ENCODE peak calls at places on chromosomes 7 and 10, in nine cellular contexts. One of them, this sample, is unnamed.

GRCh38 chr7:96388166-96388565 is 66.3 kb upstream of the SLC25A13 start:
- DNase-seq in WTC11: no peak
- DNase-seq in lower lobe of right lung: no peak
- DNase-seq in Ammon's horn: no peak
- DNase-seq in stimulated activated CD8-positive, alpha-beta memory T cell treated with anti-CD3 and anti-CD28 coated beads, Interleukin-7, amount 100 ng/mL, for 24 hours: no peak
- DNase-seq in AG09309: peak
- DNase-seq in Calu3: no peak
- DNase-seq in hippocampal formation: no peak
- DNase-seq in EH: peak
- DNase-seq in this sample: no peak

GRCh38 chr7:1418505-1419309 is 40.6 kb downstream of the MICALL2 start:
- DNase-seq in hippocampal formation: no peak
- DNase-seq in WTC11: peak
- DNase-seq in EH: peak
- DNase-seq in Ammon's horn: no peak
- DNase-seq in AG09309: no peak
- DNase-seq in lower lobe of right lung: no peak
- DNase-seq in stimulated activated CD8-positive, alpha-beta memory T cell treated with anti-CD3 and anti-CD28 coated beads, Interleukin-7, amount 100 ng/mL, for 24 hours: no peak
- DNase-seq in Calu3: no peak
- DNase-seq in this sample: no peak

GRCh38 chr10:23368816-23369640 is 24.4 kb upstream of the C10orf67 start:
- DNase-seq in lower lobe of right lung: no peak
- DNase-seq in stimulated activated CD8-positive, alpha-beta memory T cell treated with anti-CD3 and anti-CD28 coated beads, Interleukin-7, amount 100 ng/mL, for 24 hours: no peak
- DNase-seq in hippocampal formation: no peak
- DNase-seq in Ammon's horn: no peak
- DNase-seq in EH: no peak
- DNase-seq in WTC11: no peak
- DNase-seq in Calu3: no peak
- DNase-seq in AG09309: no peak
- DNase-seq in this sample: no peak

GRCh38 chr7:101728128-101728527 is 89.3 kb upstream of the CUX1 start:
- DNase-seq in WTC11: no peak
- DNase-seq in EH: no peak
- DNase-seq in AG09309: no peak
- DNase-seq in stimulated activated CD8-positive, alpha-beta memory T cell treated with anti-CD3 and anti-CD28 coated beads, Interleukin-7, amount 100 ng/mL, for 24 hours: no peak
- DNase-seq in lower lobe of right lung: no peak
- DNase-seq in Ammon's horn: no peak
- DNase-seq in Calu3: no peak
- DNase-seq in hippocampal formation: no peak
- DNase-seq in this sample: no peak

GRCh38 chr7:17495655-17496396 is 197.4 kb downstream of the AHR start:
- DNase-seq in lower lobe of right lung: no peak
- DNase-seq in AG09309: no peak
- DNase-seq in EH: no peak
- DNase-seq in WTC11: no peak
- DNase-seq in hippocampal formation: no peak
- DNase-seq in Ammon's horn: no peak
- DNase-seq in Calu3: no peak
- DNase-seq in stimulated activated CD8-positive, alpha-beta memory T cell treated with anti-CD3 and anti-CD28 coated beads, Interleukin-7, amount 100 ng/mL, for 24 hours: no peak
- DNase-seq in this sample: no peak

GRCh38 chr10:124586142-124586541 is 124.5 kb downstream of the LHPP start:
- DNase-seq in AG09309: no peak
- DNase-seq in hippocampal formation: no peak
- DNase-seq in WTC11: no peak
- DNase-seq in EH: no peak
- DNase-seq in lower lobe of right lung: peak
- DNase-seq in Ammon's horn: no peak
- DNase-seq in stimulated activated CD8-positive, alpha-beta memory T cell treated with anti-CD3 and anti-CD28 coated beads, Interleukin-7, amount 100 ng/mL, for 24 hours: no peak
- DNase-seq in Calu3: no peak
- DNase-seq in this sample: no peak

GRCh38 chr7:22402250-22402649 is 45.3 kb upstream of the RAPGEF5 start:
- DNase-seq in hippocampal formation: no peak
- DNase-seq in stimulated activated CD8-positive, alpha-beta memory T cell treated with anti-CD3 and anti-CD28 coated beads, Interleukin-7, amount 100 ng/mL, for 24 hours: no peak
- DNase-seq in EH: peak
- DNase-seq in Ammon's horn: no peak
- DNase-seq in AG09309: no peak
- DNase-seq in Calu3: no peak
- DNase-seq in lower lobe of right lung: no peak
- DNase-seq in WTC11: no peak
- DNase-seq in this sample: no peak

GRCh38 chr7:84688671-84689070 is 494.1 kb upstream of the SEMA3A start:
- DNase-seq in EH: peak
- DNase-seq in stimulated activated CD8-positive, alpha-beta memory T cell treated with anti-CD3 and anti-CD28 coated beads, Interleukin-7, amount 100 ng/mL, for 24 hours: no peak
- DNase-seq in hippocampal formation: no peak
- DNase-seq in Calu3: no peak
- DNase-seq in AG09309: peak
- DNase-seq in lower lobe of right lung: no peak
- DNase-seq in Ammon's horn: no peak
- DNase-seq in WTC11: no peak
- DNase-seq in this sample: no peak

GRCh38 chr10:83983578-83984255 is 155.6 kb upstream of the GHITM start:
- DNase-seq in Ammon's horn: no peak
- DNase-seq in WTC11: peak
- DNase-seq in AG09309: no peak
- DNase-seq in stimulated activated CD8-positive, alpha-beta memory T cell treated with anti-CD3 and anti-CD28 coated beads, Interleukin-7, amount 100 ng/mL, for 24 hours: no peak
- DNase-seq in hippocampal formation: no peak
- DNase-seq in lower lobe of right lung: no peak
- DNase-seq in Calu3: no peak
- DNase-seq in EH: peak
- DNase-seq in this sample: no peak

GRCh38 chr10:130463104-130463875 is 327.1 kb downstream of the GLRX3 start:
- DNase-seq in Calu3: no peak
- DNase-seq in stimulated activated CD8-positive, alpha-beta memory T cell treated with anti-CD3 and anti-CD28 coated beads, Interleukin-7, amount 100 ng/mL, for 24 hours: no peak
- DNase-seq in Ammon's horn: no peak
- DNase-seq in WTC11: no peak
- DNase-seq in lower lobe of right lung: no peak
- DNase-seq in hippocampal formation: no peak
- DNase-seq in AG09309: no peak
- DNase-seq in EH: no peak
- DNase-seq in this sample: no peak

GRCh38 chr7:124762611-124763143 is 2.9 kb downstream of the GPR37 start:
- DNase-seq in EH: no peak
- DNase-seq in stimulated activated CD8-positive, alpha-beta memory T cell treated with anti-CD3 and anti-CD28 coated beads, Interleukin-7, amount 100 ng/mL, for 24 hours: no peak
- DNase-seq in lower lobe of right lung: no peak
- DNase-seq in AG09309: no peak
- DNase-seq in Calu3: no peak
- DNase-seq in hippocampal formation: peak
- DNase-seq in Ammon's horn: peak
- DNase-seq in WTC11: no peak
- DNase-seq in this sample: no peak

GRCh38 chr10:88080213-88080612 is 216.8 kb downstream of the PTEN start:
- DNase-seq in hippocampal formation: no peak
- DNase-seq in WTC11: no peak
- DNase-seq in AG09309: no peak
- DNase-seq in Ammon's horn: no peak
- DNase-seq in stimulated activated CD8-positive, alpha-beta memory T cell treated with anti-CD3 and anti-CD28 coated beads, Interleukin-7, amount 100 ng/mL, for 24 hours: no peak
- DNase-seq in EH: peak
- DNase-seq in Calu3: peak
- DNase-seq in lower lobe of right lung: no peak
- DNase-seq in this sample: no peak

GRCh38 chr10:76829724-76830123 is 807.9 kb downstream of the KCNMA1 start:
- DNase-seq in AG09309: no peak
- DNase-seq in Calu3: no peak
- DNase-seq in WTC11: no peak
- DNase-seq in lower lobe of right lung: no peak
- DNase-seq in stimulated activated CD8-positive, alpha-beta memory T cell treated with anti-CD3 and anti-CD28 coated beads, Interleukin-7, amount 100 ng/mL, for 24 hours: no peak
- DNase-seq in hippocampal formation: no peak
- DNase-seq in Ammon's horn: no peak
- DNase-seq in EH: no peak
- DNase-seq in this sample: no peak

GRCh38 chr7:137169282-137169698 is 174.2 kb downstream of the PTN start:
- DNase-seq in hippocampal formation: peak
- DNase-seq in WTC11: peak
- DNase-seq in stimulated activated CD8-positive, alpha-beta memory T cell treated with anti-CD3 and anti-CD28 coated beads, Interleukin-7, amount 100 ng/mL, for 24 hours: no peak
- DNase-seq in EH: peak
- DNase-seq in lower lobe of right lung: no peak
- DNase-seq in Calu3: peak
- DNase-seq in AG09309: peak
- DNase-seq in Ammon's horn: peak
- DNase-seq in this sample: peak

GRCh38 chr10:18149401-18149800 is 9.2 kb downstream of the CACNB2 start:
- DNase-seq in Ammon's horn: no peak
- DNase-seq in WTC11: no peak
- DNase-seq in Calu3: no peak
- DNase-seq in lower lobe of right lung: no peak
- DNase-seq in stimulated activated CD8-positive, alpha-beta memory T cell treated with anti-CD3 and anti-CD28 coated beads, Interleukin-7, amount 100 ng/mL, for 24 hours: no peak
- DNase-seq in hippocampal formation: no peak
- DNase-seq in EH: no peak
- DNase-seq in AG09309: no peak
- DNase-seq in this sample: no peak

GRCh38 chr7:13106513-13106912 is 419.1 kb downstream of the ARL4A start:
- DNase-seq in WTC11: no peak
- DNase-seq in Calu3: no peak
- DNase-seq in AG09309: no peak
- DNase-seq in hippocampal formation: no peak
- DNase-seq in EH: no peak
- DNase-seq in lower lobe of right lung: no peak
- DNase-seq in Ammon's horn: no peak
- DNase-seq in stimulated activated CD8-positive, alpha-beta memory T cell treated with anti-CD3 and anti-CD28 coated beads, Interleukin-7, amount 100 ng/mL, for 24 hours: no peak
- DNase-seq in this sample: no peak

GRCh38 chr7:74587435-74588126 is 69.9 kb upstream of the GTF2I start:
- DNase-seq in Ammon's horn: peak
- DNase-seq in lower lobe of right lung: peak
- DNase-seq in WTC11: peak
- DNase-seq in Calu3: peak
- DNase-seq in hippocampal formation: no peak
- DNase-seq in EH: peak
- DNase-seq in stimulated activated CD8-positive, alpha-beta memory T cell treated with anti-CD3 and anti-CD28 coated beads, Interleukin-7, amount 100 ng/mL, for 24 hours: no peak
- DNase-seq in AG09309: peak
- DNase-seq in this sample: peak

GRCh38 chr10:70940834-70941568 is 52.6 kb upstream of the PCBD1 start:
- DNase-seq in hippocampal formation: no peak
- DNase-seq in Calu3: peak
- DNase-seq in Ammon's horn: no peak
- DNase-seq in EH: peak
- DNase-seq in AG09309: no peak
- DNase-seq in WTC11: no peak
- DNase-seq in stimulated activated CD8-positive, alpha-beta memory T cell treated with anti-CD3 and anti-CD28 coated beads, Interleukin-7, amount 100 ng/mL, for 24 hours: no peak
- DNase-seq in lower lobe of right lung: no peak
- DNase-seq in this sample: peak

GRCh38 chr10:112698774-112699173 is 251.3 kb upstream of the TCF7L2 start:
- DNase-seq in AG09309: no peak
- DNase-seq in hippocampal formation: no peak
- DNase-seq in Ammon's horn: no peak
- DNase-seq in stimulated activated CD8-positive, alpha-beta memory T cell treated with anti-CD3 and anti-CD28 coated beads, Interleukin-7, amount 100 ng/mL, for 24 hours: no peak
- DNase-seq in lower lobe of right lung: no peak
- DNase-seq in EH: no peak
- DNase-seq in Calu3: no peak
- DNase-seq in WTC11: no peak
- DNase-seq in this sample: no peak

GRCh38 chr7:134528749-134529148 is 1.4 kb downstream of the AKR1B10 start:
- DNase-seq in Calu3: no peak
- DNase-seq in WTC11: no peak
- DNase-seq in stimulated activated CD8-positive, alpha-beta memory T cell treated with anti-CD3 and anti-CD28 coated beads, Interleukin-7, amount 100 ng/mL, for 24 hours: no peak
- DNase-seq in lower lobe of right lung: no peak
- DNase-seq in AG09309: no peak
- DNase-seq in hippocampal formation: no peak
- DNase-seq in EH: no peak
- DNase-seq in Ammon's horn: no peak
- DNase-seq in this sample: no peak

GRCh38 chr7:105578496-105578895 is 2.8 kb downstream of the EFCAB10 start:
- DNase-seq in lower lobe of right lung: no peak
- DNase-seq in AG09309: no peak
- DNase-seq in stimulated activated CD8-positive, alpha-beta memory T cell treated with anti-CD3 and anti-CD28 coated beads, Interleukin-7, amount 100 ng/mL, for 24 hours: no peak
- DNase-seq in EH: peak
- DNase-seq in Ammon's horn: no peak
- DNase-seq in WTC11: no peak
- DNase-seq in hippocampal formation: no peak
- DNase-seq in Calu3: no peak
- DNase-seq in this sample: no peak

GRCh38 chr10:79093658-79094411 is 25.1 kb downstream of the ZMIZ1 start:
- DNase-seq in WTC11: no peak
- DNase-seq in lower lobe of right lung: peak
- DNase-seq in EH: peak
- DNase-seq in hippocampal formation: peak
- DNase-seq in Calu3: peak
- DNase-seq in Ammon's horn: peak
- DNase-seq in AG09309: no peak
- DNase-seq in stimulated activated CD8-positive, alpha-beta memory T cell treated with anti-CD3 and anti-CD28 coated beads, Interleukin-7, amount 100 ng/mL, for 24 hours: no peak
- DNase-seq in this sample: peak

GRCh38 chr10:101141622-101142532 is 10.8 kb downstream of the TLX1 start:
- DNase-seq in AG09309: peak
- DNase-seq in Calu3: peak
- DNase-seq in hippocampal formation: peak
- DNase-seq in lower lobe of right lung: peak
- DNase-seq in WTC11: peak
- DNase-seq in EH: peak
- DNase-seq in stimulated activated CD8-positive, alpha-beta memory T cell treated with anti-CD3 and anti-CD28 coated beads, Interleukin-7, amount 100 ng/mL, for 24 hours: peak
- DNase-seq in Ammon's horn: peak
- DNase-seq in this sample: peak

GRCh38 chr10:114868801-114869200 is 47.2 kb downstream of the FHIP2A start:
- DNase-seq in WTC11: no peak
- DNase-seq in stimulated activated CD8-positive, alpha-beta memory T cell treated with anti-CD3 and anti-CD28 coated beads, Interleukin-7, amount 100 ng/mL, for 24 hours: no peak
- DNase-seq in hippocampal formation: no peak
- DNase-seq in lower lobe of right lung: no peak
- DNase-seq in Calu3: no peak
- DNase-seq in Ammon's horn: no peak
- DNase-seq in EH: peak
- DNase-seq in AG09309: peak
- DNase-seq in this sample: no peak

This sample was measured in left ventricle myocardium superior.